ENCODE peak calls at places on chromosome 12, in six cellular contexts. One of them, this sample, is unnamed.

GRCh38 chr12:121595520-121595919 is 14.7 kb upstream of the KDM2B start:
- DNase-seq in brain microvascular endothelial cell: no peak
- DNase-seq in tibial artery: no peak
- DNase-seq in PC-3: no peak
- DNase-seq in AG04450: no peak
- DNase-seq in WERI-Rb-1: no peak
- DNase-seq in this sample: no peak

GRCh38 chr12:15728118-15728598 is 61.0 kb downstream of the EPS8 start:
- DNase-seq in brain microvascular endothelial cell: peak
- DNase-seq in tibial artery: no peak
- DNase-seq in PC-3: peak
- DNase-seq in AG04450: peak
- DNase-seq in WERI-Rb-1: no peak
- DNase-seq in this sample: no peak

GRCh38 chr12:10101042-10101579 is 2.3 kb upstream of the CLEC1A start:
- DNase-seq in brain microvascular endothelial cell: no peak
- DNase-seq in tibial artery: peak
- DNase-seq in PC-3: no peak
- DNase-seq in AG04450: no peak
- DNase-seq in WERI-Rb-1: no peak
- DNase-seq in this sample: no peak

GRCh38 chr12:94582591-94582990 is 67.8 kb downstream of the TMCC3 start:
- DNase-seq in brain microvascular endothelial cell: no peak
- DNase-seq in tibial artery: no peak
- DNase-seq in PC-3: no peak
- DNase-seq in AG04450: no peak
- DNase-seq in WERI-Rb-1: no peak
- DNase-seq in this sample: no peak

GRCh38 chr12:27667540-27667939 is 28.7 kb upstream of the REP15 start:
- DNase-seq in brain microvascular endothelial cell: peak
- DNase-seq in tibial artery: peak
- DNase-seq in PC-3: peak
- DNase-seq in AG04450: no peak
- DNase-seq in WERI-Rb-1: no peak
- DNase-seq in this sample: peak

GRCh38 chr12:124564232-124564958 is 3.0 kb downstream of the NCOR2 start:
- DNase-seq in brain microvascular endothelial cell: no peak
- DNase-seq in tibial artery: no peak
- DNase-seq in PC-3: no peak
- DNase-seq in AG04450: no peak
- DNase-seq in WERI-Rb-1: no peak
- DNase-seq in this sample: no peak

GRCh38 chr12:31572900-31573299 is 18.0 kb downstream of the DENND5B start:
- DNase-seq in brain microvascular endothelial cell: no peak
- DNase-seq in tibial artery: no peak
- DNase-seq in PC-3: no peak
- DNase-seq in AG04450: no peak
- DNase-seq in WERI-Rb-1: no peak
- DNase-seq in this sample: no peak

GRCh38 chr12:15966426-15966825 is 55.3 kb downstream of the DERA start:
- DNase-seq in brain microvascular endothelial cell: peak
- DNase-seq in tibial artery: no peak
- DNase-seq in PC-3: peak
- DNase-seq in AG04450: no peak
- DNase-seq in WERI-Rb-1: no peak
- DNase-seq in this sample: no peak

GRCh38 chr12:40054554-40055226 is 51.2 kb downstream of the SLC2A13 start:
- DNase-seq in brain microvascular endothelial cell: peak
- DNase-seq in tibial artery: peak
- DNase-seq in PC-3: peak
- DNase-seq in AG04450: peak
- DNase-seq in WERI-Rb-1: no peak
- DNase-seq in this sample: no peak

GRCh38 chr12:121050725-121051124 is 11.7 kb upstream of the OASL start:
- DNase-seq in brain microvascular endothelial cell: peak
- DNase-seq in tibial artery: no peak
- DNase-seq in PC-3: peak
- DNase-seq in AG04450: no peak
- DNase-seq in WERI-Rb-1: no peak
- DNase-seq in this sample: no peak

GRCh38 chr12:53461059-53461458 is 9.2 kb downstream of the PCBP2 start:
- DNase-seq in brain microvascular endothelial cell: no peak
- DNase-seq in tibial artery: no peak
- DNase-seq in PC-3: no peak
- DNase-seq in AG04450: no peak
- DNase-seq in WERI-Rb-1: peak
- DNase-seq in this sample: no peak
- H3K4me3 ChIP-seq in brain microvascular endothelial cell: no peak
- H3K4me3 ChIP-seq in tibial artery: no peak
- H3K4me3 ChIP-seq in PC-3: no peak
- H3K4me3 ChIP-seq in AG04450: no peak
- H3K4me3 ChIP-seq in WERI-Rb-1: no peak
- H3K4me3 ChIP-seq in this sample: no peak

DNA sequence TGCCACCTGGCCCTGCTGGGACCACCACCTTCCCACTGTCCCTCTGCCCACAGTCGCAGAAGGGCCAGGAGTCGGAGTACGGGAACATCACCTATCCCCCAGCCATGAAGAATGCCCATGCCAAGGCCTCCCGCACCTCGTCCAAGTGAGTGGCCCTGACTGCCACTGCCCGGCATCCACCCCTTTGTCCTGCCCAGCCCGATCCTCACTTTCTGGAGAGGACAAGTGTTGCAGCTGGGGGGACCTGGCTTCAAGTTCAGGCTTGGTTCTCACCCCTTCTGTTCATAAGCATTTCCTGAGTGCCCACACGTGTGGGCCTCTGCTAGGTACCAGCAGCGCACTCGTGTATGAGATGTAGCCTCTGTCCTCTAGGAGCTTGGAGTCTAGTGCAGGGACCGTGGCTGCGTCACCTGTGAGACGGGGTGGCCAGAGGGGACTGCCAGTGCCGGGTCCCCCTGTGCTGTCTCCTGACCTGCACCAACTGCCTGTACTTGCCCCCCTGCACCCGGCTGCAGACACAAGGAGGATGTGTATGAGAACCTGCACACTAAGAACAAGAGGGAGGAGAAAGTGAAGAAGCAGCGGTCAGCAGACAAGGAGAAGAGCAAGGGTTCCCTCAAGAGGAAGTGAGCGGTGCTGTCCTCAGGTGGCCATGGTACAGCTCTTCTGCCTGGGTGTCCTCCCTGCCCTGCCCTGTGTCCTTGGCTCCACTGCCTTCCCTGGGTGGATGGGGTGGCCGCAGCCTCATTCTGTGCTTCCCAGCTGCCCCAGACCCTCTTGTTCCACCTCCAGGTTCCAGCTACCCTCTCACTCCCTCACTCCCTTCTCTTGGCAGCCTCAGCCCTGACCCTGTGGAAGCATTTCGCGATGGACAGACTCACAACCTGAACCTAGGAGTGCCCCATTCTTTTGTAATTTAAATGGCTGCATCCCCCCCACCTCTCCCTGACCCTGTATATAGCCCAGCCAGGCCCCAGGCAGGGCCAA is 9.4 kb downstream of the PTPN6 start:
- DNase-seq in brain microvascular endothelial cell: peak
- DNase-seq in tibial artery: no peak
- DNase-seq in PC-3: no peak
- DNase-seq in AG04450: no peak
- DNase-seq in WERI-Rb-1: no peak
- DNase-seq in this sample: no peak
- TF ChIP-seq CTCF in brain microvascular endothelial cell: peak
- TF ChIP-seq CTCF in tibial artery: no peak
- TF ChIP-seq CTCF in PC-3: no peak
- TF ChIP-seq CTCF in AG04450: peak
- TF ChIP-seq CTCF in WERI-Rb-1: peak
- TF ChIP-seq CTCF in this sample: no peak

GRCh38 chr12:57738661-57739237 is at the start of gene AGAP2:
- DNase-seq in brain microvascular endothelial cell: no peak
- DNase-seq in tibial artery: no peak
- DNase-seq in PC-3: no peak
- DNase-seq in AG04450: no peak
- DNase-seq in WERI-Rb-1: peak
- DNase-seq in this sample: no peak

GRCh38 chr12:57739387-57739786 is 845 bp upstream of the AGAP2 start:
- DNase-seq in brain microvascular endothelial cell: no peak
- DNase-seq in tibial artery: no peak
- DNase-seq in PC-3: no peak
- DNase-seq in AG04450: no peak
- DNase-seq in WERI-Rb-1: no peak
- DNase-seq in this sample: no peak

GRCh38 chr12:57737467-57738141 is 938 bp downstream of the AGAP2 start:
- DNase-seq in brain microvascular endothelial cell: no peak
- DNase-seq in tibial artery: no peak
- DNase-seq in PC-3: no peak
- DNase-seq in AG04450: no peak
- DNase-seq in WERI-Rb-1: peak
- DNase-seq in this sample: no peak

GRCh38 chr12:57736743-57737466 is 1.6 kb downstream of the AGAP2 start:
- DNase-seq in brain microvascular endothelial cell: no peak
- DNase-seq in tibial artery: no peak
- DNase-seq in PC-3: no peak
- DNase-seq in AG04450: no peak
- DNase-seq in WERI-Rb-1: no peak
- DNase-seq in this sample: no peak

DNA sequence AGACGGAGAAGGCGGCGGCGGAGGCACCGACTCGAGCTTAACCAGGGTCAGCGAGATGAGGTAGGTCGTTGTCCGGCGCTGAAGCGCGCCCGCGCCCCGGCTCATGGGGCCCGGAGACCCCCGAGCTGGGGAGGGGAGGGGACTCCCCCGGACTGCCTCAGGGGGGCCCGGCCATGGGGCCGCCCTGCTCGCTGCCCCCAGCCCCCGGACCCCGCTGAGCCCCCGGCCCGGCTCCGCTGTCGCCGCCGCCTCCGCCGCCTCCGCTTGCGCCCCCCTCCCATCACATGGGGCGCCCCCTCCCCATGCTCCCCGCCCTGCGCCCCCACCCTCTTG is 434 bp downstream of the AGAP2 start:
- DNase-seq in brain microvascular endothelial cell: no peak
- DNase-seq in tibial artery: no peak
- DNase-seq in PC-3: no peak
- DNase-seq in AG04450: no peak
- DNase-seq in WERI-Rb-1: no peak
- DNase-seq in this sample: no peak
- H3K4me3 ChIP-seq in brain microvascular endothelial cell: no peak
- H3K4me3 ChIP-seq in tibial artery: peak
- H3K4me3 ChIP-seq in PC-3: peak
- H3K4me3 ChIP-seq in AG04450: peak
- H3K4me3 ChIP-seq in WERI-Rb-1: peak
- H3K4me3 ChIP-seq in this sample: peak

DNA sequence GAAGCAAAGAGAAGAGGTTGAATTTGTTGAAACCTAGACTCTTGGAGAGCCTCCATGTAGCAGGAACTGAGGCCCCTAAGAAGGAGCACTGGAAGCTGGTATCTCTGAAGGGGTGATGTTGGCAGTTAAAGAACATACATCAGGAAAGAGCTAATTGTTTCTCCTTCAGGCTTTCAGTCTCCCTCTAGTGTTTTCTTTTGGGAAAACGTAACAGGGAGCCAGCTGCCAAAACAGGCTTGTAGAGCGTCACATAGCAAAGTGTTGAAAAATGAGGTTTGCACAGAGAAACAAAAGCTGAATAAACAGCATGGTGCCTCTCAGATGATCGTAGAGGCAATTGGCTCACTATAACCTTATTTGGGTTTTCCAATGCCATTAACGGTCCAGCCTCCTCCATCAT is 46.9 kb upstream of the CAND1 start:
- DNase-seq in brain microvascular endothelial cell: peak
- DNase-seq in tibial artery: no peak
- DNase-seq in PC-3: peak
- DNase-seq in AG04450: no peak
- DNase-seq in WERI-Rb-1: no peak
- DNase-seq in this sample: no peak
- TF ChIP-seq CTCF in brain microvascular endothelial cell: peak
- TF ChIP-seq CTCF in tibial artery: no peak
- TF ChIP-seq CTCF in PC-3: peak
- TF ChIP-seq CTCF in AG04450: peak
- TF ChIP-seq CTCF in WERI-Rb-1: peak
- TF ChIP-seq CTCF in this sample: no peak

GRCh38 chr12:56080556-56081138 is 682 bp downstream of the ERBB3 start:
- DNase-seq in brain microvascular endothelial cell: no peak
- DNase-seq in tibial artery: no peak
- DNase-seq in PC-3: peak
- DNase-seq in AG04450: no peak
- DNase-seq in WERI-Rb-1: no peak
- DNase-seq in this sample: no peak
- H3K4me3 ChIP-seq in brain microvascular endothelial cell: peak
- H3K4me3 ChIP-seq in tibial artery: peak
- H3K4me3 ChIP-seq in PC-3: peak
- H3K4me3 ChIP-seq in AG04450: peak
- H3K4me3 ChIP-seq in WERI-Rb-1: no peak
- H3K4me3 ChIP-seq in this sample: peak

DNA sequence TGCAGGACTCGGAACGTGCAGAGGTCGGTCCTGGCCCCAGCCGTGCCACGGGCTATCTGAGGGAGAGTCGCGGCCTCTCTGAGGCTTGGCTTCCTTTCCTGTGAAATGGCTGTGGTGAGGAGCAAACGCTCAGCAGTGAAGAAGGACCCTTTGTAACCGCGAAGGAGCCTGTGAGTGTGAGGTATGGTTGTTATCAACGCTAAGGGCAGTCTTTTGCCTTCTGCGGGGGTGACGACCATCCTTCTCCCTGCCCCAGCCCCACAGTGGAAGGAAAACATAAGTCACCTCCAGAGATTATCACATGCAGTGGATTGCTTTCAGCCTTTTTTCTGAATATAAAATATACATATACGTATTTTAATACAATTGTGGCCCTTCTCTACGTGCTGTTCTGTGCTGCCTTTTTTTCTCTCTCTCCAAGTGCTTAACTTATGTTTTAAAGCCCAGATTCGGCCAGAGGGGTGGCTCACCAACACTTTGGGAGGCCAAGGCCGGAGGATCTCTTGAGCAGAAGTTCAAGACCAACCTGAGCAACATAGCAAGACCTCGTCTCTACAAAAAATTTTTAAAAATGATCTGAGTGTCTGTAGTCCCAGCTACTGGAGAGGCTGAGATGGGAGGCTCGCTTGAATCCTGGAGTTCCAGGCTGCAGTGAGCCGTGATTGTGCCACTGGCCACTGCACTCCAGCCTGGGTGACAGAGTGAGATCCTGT is 17.4 kb downstream of the TAMALIN start:
- DNase-seq in brain microvascular endothelial cell: no peak
- DNase-seq in tibial artery: no peak
- DNase-seq in PC-3: no peak
- DNase-seq in AG04450: no peak
- DNase-seq in WERI-Rb-1: no peak
- DNase-seq in this sample: no peak
- TF ChIP-seq CTCF in brain microvascular endothelial cell: no peak
- TF ChIP-seq CTCF in tibial artery: peak
- TF ChIP-seq CTCF in PC-3: peak
- TF ChIP-seq CTCF in AG04450: no peak
- TF ChIP-seq CTCF in WERI-Rb-1: no peak
- TF ChIP-seq CTCF in this sample: no peak

GRCh38 chr12:114406326-114407033 is 536 bp upstream of the TBX5 start:
- DNase-seq in brain microvascular endothelial cell: no peak
- DNase-seq in tibial artery: no peak
- DNase-seq in PC-3: no peak
- DNase-seq in AG04450: no peak
- DNase-seq in WERI-Rb-1: no peak
- DNase-seq in this sample: no peak
- H3K4me3 ChIP-seq in brain microvascular endothelial cell: no peak
- H3K4me3 ChIP-seq in tibial artery: no peak
- H3K4me3 ChIP-seq in PC-3: no peak
- H3K4me3 ChIP-seq in AG04450: peak
- H3K4me3 ChIP-seq in WERI-Rb-1: no peak
- H3K4me3 ChIP-seq in this sample: peak

This sample was measured in coronary artery.